ENCODE peak calls at places on chromosomes 7 and 10, in six cellular contexts. One of them, this sample, is unnamed.
A peak's percentile ranks its signal among the peaks of the same experiment; 100 is the strongest.

GRCh38 chr7:33062023-33062781 is at the start of gene NT5C3A:
- DNase-seq in H1: peak; percentile 63
- DNase-seq in neuronal stem cell: peak; percentile 50
- DNase-seq in IMR-90: no peak
- DNase-seq in mesendoderm: peak; percentile 59
- DNase-seq in mesenchymal stem cell: peak; percentile 53
- DNase-seq in this sample: no peak

GRCh38 chr7:266851-267840 is 22.8 kb upstream of the FOXL3 start:
- DNase-seq in IMR-90: no peak
- DNase-seq in mesenchymal stem cell: no peak
- DNase-seq in H1: peak; percentile 88
- DNase-seq in mesendoderm: peak; percentile 45
- DNase-seq in neuronal stem cell: no peak
- DNase-seq in this sample: peak; percentile 79

GRCh38 chr7:100374601-100375000 is 1.3 kb downstream of the PILRA start:
- DNase-seq in mesenchymal stem cell: no peak
- DNase-seq in neuronal stem cell: no peak
- DNase-seq in H1: no peak
- DNase-seq in mesendoderm: no peak
- DNase-seq in IMR-90: no peak
- DNase-seq in this sample: no peak

GRCh38 chr7:78020874-78021249 is 222.3 kb downstream of the PHTF2 start:
- DNase-seq in H1: no peak
- DNase-seq in neuronal stem cell: no peak
- DNase-seq in mesendoderm: no peak
- DNase-seq in mesenchymal stem cell: no peak
- DNase-seq in IMR-90: no peak
- DNase-seq in this sample: no peak

GRCh38 chr7:117127585-117128168 is 174.4 kb downstream of the ST7 start:
- DNase-seq in mesenchymal stem cell: peak; percentile 72
- DNase-seq in mesendoderm: peak; percentile 29
- DNase-seq in IMR-90: peak; percentile 72
- DNase-seq in H1: no peak
- DNase-seq in neuronal stem cell: peak; percentile 20
- DNase-seq in this sample: no peak

GRCh38 chr7:103106336-103107070 is 31.6 kb downstream of the ARMC10 start:
- DNase-seq in IMR-90: peak; percentile 16
- DNase-seq in neuronal stem cell: no peak
- DNase-seq in mesenchymal stem cell: peak; percentile 49
- DNase-seq in mesendoderm: peak; percentile 78
- DNase-seq in H1: peak; percentile 69
- DNase-seq in this sample: peak; percentile 72

GRCh38 chr10:123564631-123565030 is 101.5 kb upstream of the GPR26 start:
- DNase-seq in mesenchymal stem cell: no peak
- DNase-seq in IMR-90: no peak
- DNase-seq in H1: no peak
- DNase-seq in mesendoderm: no peak
- DNase-seq in neuronal stem cell: no peak
- DNase-seq in this sample: no peak

GRCh38 chr10:690227-691161 is 1.0 kb upstream of the DIP2C start:
- DNase-seq in IMR-90: peak; percentile 37
- DNase-seq in mesenchymal stem cell: peak; percentile 20
- DNase-seq in H1: no peak
- DNase-seq in neuronal stem cell: no peak
- DNase-seq in mesendoderm: no peak
- DNase-seq in this sample: no peak

GRCh38 chr10:266974-267425 is 131.7 kb downstream of the ZMYND11 start:
- DNase-seq in IMR-90: peak; percentile 51
- DNase-seq in neuronal stem cell: no peak
- DNase-seq in mesendoderm: no peak
- DNase-seq in mesenchymal stem cell: peak; percentile 49
- DNase-seq in H1: no peak
- DNase-seq in this sample: no peak

GRCh38 chr10:26939290-26939956 is 78.7 kb upstream of the ABI1 start:
- DNase-seq in mesenchymal stem cell: no peak
- DNase-seq in neuronal stem cell: no peak
- DNase-seq in H1: no peak
- DNase-seq in IMR-90: no peak
- DNase-seq in mesendoderm: no peak
- DNase-seq in this sample: peak; percentile 40

GRCh38 chr10:70974351-70974901 is 86.1 kb upstream of the PCBD1 start:
- DNase-seq in mesenchymal stem cell: peak; percentile 3
- DNase-seq in H1: no peak
- DNase-seq in mesendoderm: peak; percentile 71
- DNase-seq in IMR-90: peak; percentile 4
- DNase-seq in neuronal stem cell: no peak
- DNase-seq in this sample: peak; percentile 55

GRCh38 chr7:607938-608337 is 88.3 kb upstream of the PDGFA start:
- DNase-seq in IMR-90: no peak
- DNase-seq in H1: no peak
- DNase-seq in mesendoderm: no peak
- DNase-seq in neuronal stem cell: no peak
- DNase-seq in mesenchymal stem cell: no peak
- DNase-seq in this sample: no peak

GRCh38 chr10:116848912-116849270 is 408 bp upstream of the ENO4 start:
- DNase-seq in mesendoderm: no peak
- DNase-seq in neuronal stem cell: no peak
- DNase-seq in mesenchymal stem cell: no peak
- DNase-seq in IMR-90: no peak
- DNase-seq in H1: no peak
- DNase-seq in this sample: no peak

GRCh38 chr10:43202224-43202656 is 64.0 kb downstream of the CSGALNACT2 start:
- DNase-seq in IMR-90: no peak
- DNase-seq in mesendoderm: peak; percentile 77
- DNase-seq in mesenchymal stem cell: peak; percentile 23
- DNase-seq in neuronal stem cell: no peak
- DNase-seq in H1: peak; percentile 82
- DNase-seq in this sample: peak; percentile 75

GRCh38 chr10:103618575-103619423 is 125.3 kb downstream of the NEURL1 start:
- DNase-seq in mesendoderm: no peak
- DNase-seq in mesenchymal stem cell: no peak
- DNase-seq in H1: no peak
- DNase-seq in IMR-90: no peak
- DNase-seq in neuronal stem cell: no peak
- DNase-seq in this sample: no peak

GRCh38 chr7:150902078-150903033 is 50.0 kb downstream of the AOC1 start:
- DNase-seq in H1: no peak
- DNase-seq in neuronal stem cell: no peak
- DNase-seq in mesenchymal stem cell: no peak
- DNase-seq in IMR-90: no peak
- DNase-seq in mesendoderm: no peak
- DNase-seq in this sample: no peak

GRCh38 chr10:107264742-107265141 is 100.2 kb upstream of the SORCS1 start:
- DNase-seq in H1: peak; percentile 59
- DNase-seq in mesenchymal stem cell: no peak
- DNase-seq in neuronal stem cell: no peak
- DNase-seq in IMR-90: no peak
- DNase-seq in mesendoderm: peak; percentile 94
- DNase-seq in this sample: peak; percentile 71

GRCh38 chr7:73725703-73726466 is 6.4 kb upstream of the STX1A start:
- DNase-seq in IMR-90: peak; percentile 53
- DNase-seq in neuronal stem cell: peak; percentile 86
- DNase-seq in mesenchymal stem cell: peak; percentile 67
- DNase-seq in H1: peak; percentile 100
- DNase-seq in mesendoderm: peak; percentile 80
- DNase-seq in this sample: peak; percentile 93

GRCh38 chr10:34612446-34612845 is 202.7 kb downstream of the PARD3 start:
- DNase-seq in mesenchymal stem cell: no peak
- DNase-seq in IMR-90: no peak
- DNase-seq in H1: no peak
- DNase-seq in mesendoderm: no peak
- DNase-seq in neuronal stem cell: no peak
- DNase-seq in this sample: no peak

GRCh38 chr7:112069879-112070321 is 136.3 kb downstream of the DOCK4 start:
- DNase-seq in H1: no peak
- DNase-seq in mesendoderm: peak; percentile 40
- DNase-seq in IMR-90: peak; percentile 46
- DNase-seq in mesenchymal stem cell: peak; percentile 14
- DNase-seq in neuronal stem cell: no peak
- DNase-seq in this sample: no peak

GRCh38 chr10:15781381-15781960 is 61.7 kb upstream of the ITGA8 start:
- DNase-seq in mesendoderm: no peak
- DNase-seq in neuronal stem cell: no peak
- DNase-seq in H1: no peak
- DNase-seq in mesenchymal stem cell: no peak
- DNase-seq in IMR-90: no peak
- DNase-seq in this sample: no peak

GRCh38 chr7:55304363-55304762 is 60.8 kb upstream of the LANCL2 start:
- DNase-seq in H1: no peak
- DNase-seq in IMR-90: no peak
- DNase-seq in neuronal stem cell: no peak
- DNase-seq in mesenchymal stem cell: no peak
- DNase-seq in mesendoderm: peak; percentile 20
- DNase-seq in this sample: no peak

GRCh38 chr7:139823855-139824670 is 5.0 kb upstream of the TBXAS1 start:
- DNase-seq in IMR-90: peak; percentile 90
- DNase-seq in neuronal stem cell: no peak
- DNase-seq in H1: no peak
- DNase-seq in mesenchymal stem cell: peak; percentile 85
- DNase-seq in mesendoderm: no peak
- DNase-seq in this sample: no peak

DNA sequence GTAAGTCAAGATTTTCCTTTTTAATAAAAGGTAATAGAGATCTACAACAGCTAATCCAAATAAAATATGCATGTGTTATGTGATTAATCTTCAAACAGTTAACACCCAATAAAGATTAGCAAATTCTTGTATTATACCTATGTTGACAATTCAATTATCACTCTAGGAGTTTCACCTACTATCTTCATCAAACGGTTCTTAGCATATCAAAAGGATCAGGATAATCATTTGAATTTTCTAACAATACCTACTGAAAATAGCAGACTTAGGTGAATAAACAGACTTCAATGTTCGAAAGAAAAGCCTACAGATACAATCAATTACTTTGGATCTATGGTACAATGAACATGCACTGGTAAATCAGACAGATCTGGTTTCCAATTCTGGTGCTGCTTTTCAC is 268.3 kb downstream of the CACNA2D1 start:
- DNase-seq in IMR-90: no peak
- DNase-seq in neuronal stem cell: no peak
- DNase-seq in mesendoderm: peak; percentile 56
- DNase-seq in mesenchymal stem cell: no peak
- DNase-seq in H1: no peak
- DNase-seq in this sample: no peak
- H2BK15ac ChIP-seq in IMR-90: no peak overlapping the region
- H2BK15ac ChIP-seq in neuronal stem cell: no peak overlapping the region
- H2BK15ac ChIP-seq in mesendoderm: no peak overlapping the region
- H2BK15ac ChIP-seq in mesenchymal stem cell: no peak overlapping the region
- H2BK15ac ChIP-seq in H1: no peak overlapping the region
- H2BK15ac ChIP-seq in this sample: no peak overlapping the region

DNA sequence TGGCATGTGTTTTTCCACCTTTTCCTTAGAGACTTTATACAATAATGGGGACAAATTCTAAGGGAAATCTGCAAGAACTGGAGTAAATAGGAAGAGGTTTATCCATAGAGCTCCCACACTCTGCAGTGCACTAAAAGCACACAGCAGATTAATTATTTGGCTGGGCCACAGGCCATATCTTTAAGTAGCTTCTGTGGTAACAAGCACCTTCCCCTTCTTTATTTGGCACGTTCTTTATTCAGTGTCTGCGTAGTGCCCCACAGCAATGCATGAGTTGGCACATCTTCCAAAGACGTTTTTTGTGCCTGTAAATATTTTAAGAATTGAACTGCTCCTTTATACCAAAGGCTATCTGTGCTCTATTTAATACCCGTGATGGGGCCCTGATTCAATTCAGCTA is 104.9 kb upstream of the MBL2 start:
- DNase-seq in neuronal stem cell: no peak
- DNase-seq in mesendoderm: no peak
- DNase-seq in H1: no peak
- DNase-seq in IMR-90: no peak
- DNase-seq in mesenchymal stem cell: no peak
- DNase-seq in this sample: no peak
- H2BK15ac ChIP-seq in neuronal stem cell: no peak overlapping the region
- H2BK15ac ChIP-seq in mesendoderm: no peak overlapping the region
- H2BK15ac ChIP-seq in H1: no peak overlapping the region
- H2BK15ac ChIP-seq in IMR-90: no peak overlapping the region
- H2BK15ac ChIP-seq in mesenchymal stem cell: no peak overlapping the region
- H2BK15ac ChIP-seq in this sample: no peak overlapping the region

GRCh38 chr7:94223375-94224084 is 171.2 kb upstream of the COL1A2 start:
- DNase-seq in IMR-90: peak; percentile 69
- DNase-seq in mesendoderm: peak; percentile 97
- DNase-seq in mesenchymal stem cell: peak; percentile 80
- DNase-seq in neuronal stem cell: peak; percentile 47
- DNase-seq in H1: peak; percentile 61
- DNase-seq in this sample: peak; percentile 81
- H2BK15ac ChIP-seq in IMR-90: peak overlapping the region; percentile 70
- H2BK15ac ChIP-seq in mesendoderm: no peak overlapping the region
- H2BK15ac ChIP-seq in mesenchymal stem cell: no peak overlapping the region
- H2BK15ac ChIP-seq in neuronal stem cell: no peak overlapping the region
- H2BK15ac ChIP-seq in H1: no peak overlapping the region
- H2BK15ac ChIP-seq in this sample: no peak overlapping the region

DNA sequence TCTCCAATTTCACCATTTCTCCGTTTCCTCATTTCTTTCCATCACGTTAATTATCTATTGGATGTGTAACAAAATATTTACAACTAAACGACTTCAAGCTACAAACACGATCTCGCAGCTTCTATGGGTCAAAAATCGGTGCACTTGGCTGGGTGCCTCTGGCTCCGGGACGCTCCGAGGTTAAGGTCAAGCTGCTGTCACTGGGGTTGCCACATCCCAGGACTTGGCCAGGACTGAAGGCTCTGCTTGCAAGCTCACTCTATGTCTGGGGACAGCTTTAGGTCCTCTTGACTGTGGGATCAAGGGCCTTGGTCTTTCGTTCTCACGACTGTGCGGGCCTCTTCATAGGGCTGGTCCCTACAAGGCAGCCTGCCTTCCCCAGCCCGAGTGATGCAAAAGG is 159.7 kb downstream of the CCDC3 start:
- DNase-seq in mesendoderm: no peak
- DNase-seq in H1: no peak
- DNase-seq in IMR-90: no peak
- DNase-seq in neuronal stem cell: no peak
- DNase-seq in mesenchymal stem cell: no peak
- DNase-seq in this sample: no peak
- H2BK15ac ChIP-seq in mesendoderm: no peak overlapping the region
- H2BK15ac ChIP-seq in H1: no peak overlapping the region
- H2BK15ac ChIP-seq in IMR-90: no peak overlapping the region
- H2BK15ac ChIP-seq in neuronal stem cell: no peak overlapping the region
- H2BK15ac ChIP-seq in mesenchymal stem cell: peak overlapping the region; percentile 15
- H2BK15ac ChIP-seq in this sample: no peak overlapping the region

This sample was measured in H9.